ENCODE peak calls at places on chromosomes 13 and 19, in ten cellular contexts. H is tibial nerve, K is A549, V is uterus, R is lower leg skin, Z is thyroid gland, I is adrenal gland, O is HCT116, Y is GM12891, T is sigmoid colon. M is an unnamed sample.
A peak's percentile ranks its signal among the peaks of the same experiment; 100 is the strongest.

GRCh38 chr13:94233401-94233800 is 246.1 kb downstream of the DCT start:
- DNase-seq in O (no peak), Y (no peak), I (peak; percentile 72), V (no peak), K (peak; percentile 14), R (no peak), T (peak; percentile 69), Z (no peak), H (no peak), M (no peak)

GRCh38 chr13:99501952-99502310 is 659 bp downstream of the TM9SF2 start:
- DNase-seq in V (no peak), T (no peak), K (no peak), H (no peak), Z (peak; percentile 37), O (no peak), I (peak; percentile 36), Y (no peak), R (peak; percentile 87), M (no peak)

GRCh38 chr13:19618925-19619324 is 14.5 kb upstream of the MPHOSPH8 start:
- DNase-seq in K (no peak), Y (peak; percentile 29), Z (no peak), H (no peak), V (no peak), R (no peak), T (no peak), O (peak; percentile 35), I (no peak), M (no peak)

GRCh38 chr13:107864543-107865460 is 350.5 kb downstream of the LIG4 start:
- DNase-seq in R (no peak), V (no peak), Z (no peak), T (no peak), Y (no peak), I (no peak), K (no peak), O (no peak), H (no peak), M (no peak)

GRCh38 chr19:33752945-33753344 is 43.7 kb upstream of the KCTD15 start:
- DNase-seq in T (no peak), H (no peak), R (no peak), V (no peak), Y (no peak), K (no peak), I (no peak), Z (no peak), O (no peak), M (no peak)

GRCh38 chr19:1651061-1651547 is 1.3 kb downstream of the TCF3 start:
- DNase-seq in K (no peak), T (peak; percentile 60), I (no peak), Y (no peak), O (no peak), V (no peak), Z (no peak), H (no peak), R (no peak), M (no peak)

GRCh38 chr13:97003071-97003470 is 8.8 kb upstream of the OXGR1 start:
- DNase-seq in Z (no peak), O (no peak), I (no peak), T (no peak), V (no peak), H (no peak), R (no peak), Y (no peak), K (no peak), M (no peak)

GRCh38 chr13:94249512-94249911 is 230.0 kb downstream of the DCT start:
- DNase-seq in Z (no peak), O (no peak), T (no peak), R (no peak), H (no peak), V (no peak), K (no peak), Y (no peak), I (no peak), M (no peak)

DNA sequence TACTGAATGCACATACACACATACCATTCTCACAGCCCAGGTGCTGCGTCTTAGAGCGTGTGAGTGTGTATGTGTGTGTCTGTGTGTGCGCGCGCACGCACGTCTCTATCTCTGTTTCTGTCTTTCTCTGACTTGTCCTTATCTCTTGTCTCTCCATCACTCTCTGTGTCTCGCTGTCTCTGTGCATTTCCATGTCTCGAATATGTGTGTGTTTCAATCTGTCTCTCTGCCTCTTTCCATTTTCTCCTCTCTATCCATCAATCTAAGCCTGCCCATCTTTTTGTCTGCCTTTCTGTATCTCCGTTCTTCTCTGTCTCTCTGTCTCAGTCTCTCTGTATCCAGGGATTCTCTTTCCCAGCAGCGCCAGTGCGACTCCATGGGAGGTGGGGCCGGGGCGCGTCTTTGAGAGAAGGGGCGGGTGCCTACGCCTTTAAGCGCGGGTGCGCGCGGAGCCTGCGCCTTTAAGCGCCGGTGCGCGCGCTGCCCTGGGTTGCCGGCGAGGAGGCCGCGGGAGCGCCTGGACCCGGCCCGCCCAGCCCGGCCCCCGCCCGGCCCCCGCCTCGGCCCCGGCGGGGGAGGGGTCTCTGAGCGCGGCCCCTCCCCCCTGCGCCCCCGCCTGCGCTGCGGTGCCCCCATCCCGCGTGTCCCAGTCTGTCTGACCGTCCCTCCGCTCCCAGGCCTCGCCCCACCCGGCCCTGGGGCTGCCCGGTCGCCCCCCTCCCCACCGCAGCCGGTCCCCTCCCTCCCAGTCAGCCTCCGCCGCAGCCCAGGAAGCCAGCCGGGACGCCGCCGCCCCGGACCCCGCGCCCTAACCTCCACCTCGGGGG is at the start of gene LRFN3:
- DNase-seq in Z (peak; percentile 71), O (peak; percentile 57), I (peak; percentile 74), K (peak; percentile 94), H (peak; percentile 38), R (peak; percentile 92), V (peak; percentile 75), T (peak; percentile 87), Y (peak; percentile 53), M (no peak)
- TF ChIP-seq POLR2A in Z (no peak), O (no peak), I (no peak), K (peak; percentile 32), H (no peak), R (no peak), V (peak; percentile 12), T (no peak), Y (no peak), M (no peak)

GRCh38 chr19:12791345-12792047 is at the start of gene JUNB:
- DNase-seq in T (peak; percentile 99), O (peak; percentile 93), H (peak; percentile 96), K (peak; percentile 75), V (peak; percentile 97), R (peak; percentile 100), Z (peak; percentile 97), I (peak; percentile 98), Y (no peak), M (no peak)

GRCh38 chr19:12790628-12791344 is 500 bp upstream of the JUNB start:
- DNase-seq in R (no peak), Z (peak; percentile 20), K (no peak), Y (no peak), O (no peak), H (no peak), T (no peak), V (peak; percentile 46), I (no peak), M (no peak)

GRCh38 chr19:12792853-12793289 is 1.6 kb downstream of the JUNB start:
- DNase-seq in H (no peak), I (no peak), Z (no peak), O (no peak), R (no peak), Y (no peak), K (no peak), V (no peak), T (no peak), M (no peak)

GRCh38 chr19:12793290-12794195 is 2.3 kb downstream of the JUNB start:
- DNase-seq in O (peak; percentile 91), Z (peak; percentile 95), V (peak; percentile 90), H (peak; percentile 88), R (peak; percentile 99), K (peak; percentile 78), Y (peak; percentile 86), T (peak; percentile 97), I (peak; percentile 95), M (peak; percentile 95)

DNA sequence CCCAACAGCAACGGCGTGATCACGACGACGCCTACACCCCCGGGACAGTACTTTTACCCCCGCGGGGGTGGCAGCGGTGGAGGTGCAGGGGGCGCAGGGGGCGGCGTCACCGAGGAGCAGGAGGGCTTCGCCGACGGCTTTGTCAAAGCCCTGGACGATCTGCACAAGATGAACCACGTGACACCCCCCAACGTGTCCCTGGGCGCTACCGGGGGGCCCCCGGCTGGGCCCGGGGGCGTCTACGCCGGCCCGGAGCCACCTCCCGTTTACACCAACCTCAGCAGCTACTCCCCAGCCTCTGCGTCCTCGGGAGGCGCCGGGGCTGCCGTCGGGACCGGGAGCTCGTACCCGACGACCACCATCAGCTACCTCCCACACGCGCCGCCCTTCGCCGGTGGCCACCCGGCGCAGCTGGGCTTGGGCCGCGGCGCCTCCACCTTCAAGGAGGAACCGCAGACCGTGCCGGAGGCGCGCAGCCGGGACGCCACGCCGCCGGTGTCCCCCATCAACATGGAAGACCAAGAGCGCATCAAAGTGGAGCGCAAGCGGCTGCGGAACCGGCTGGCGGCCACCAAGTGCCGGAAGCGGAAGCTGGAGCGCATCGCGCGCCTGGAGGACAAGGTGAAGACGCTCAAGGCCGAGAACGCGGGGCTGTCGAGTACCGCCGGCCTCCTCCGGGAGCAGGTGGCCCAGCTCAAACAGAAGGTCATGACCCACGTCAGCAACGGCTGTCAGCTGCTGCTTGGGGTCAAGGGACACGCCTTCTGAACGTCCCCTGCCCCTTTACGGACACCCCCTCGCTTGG is 964 bp downstream of the JUNB start:
- DNase-seq in I (peak; percentile 77), R (peak; percentile 93), Y (no peak), V (peak; percentile 59), H (no peak), Z (peak; percentile 63), O (no peak), K (no peak), T (peak; percentile 89), M (no peak)
- TF ChIP-seq POLR2A in I (peak; percentile 71), R (no peak), Y (peak; percentile 81), V (peak; percentile 35), H (no peak), Z (no peak), O (peak; percentile 3), K (peak; percentile 13), T (no peak), M (peak; percentile 2)

DNA sequence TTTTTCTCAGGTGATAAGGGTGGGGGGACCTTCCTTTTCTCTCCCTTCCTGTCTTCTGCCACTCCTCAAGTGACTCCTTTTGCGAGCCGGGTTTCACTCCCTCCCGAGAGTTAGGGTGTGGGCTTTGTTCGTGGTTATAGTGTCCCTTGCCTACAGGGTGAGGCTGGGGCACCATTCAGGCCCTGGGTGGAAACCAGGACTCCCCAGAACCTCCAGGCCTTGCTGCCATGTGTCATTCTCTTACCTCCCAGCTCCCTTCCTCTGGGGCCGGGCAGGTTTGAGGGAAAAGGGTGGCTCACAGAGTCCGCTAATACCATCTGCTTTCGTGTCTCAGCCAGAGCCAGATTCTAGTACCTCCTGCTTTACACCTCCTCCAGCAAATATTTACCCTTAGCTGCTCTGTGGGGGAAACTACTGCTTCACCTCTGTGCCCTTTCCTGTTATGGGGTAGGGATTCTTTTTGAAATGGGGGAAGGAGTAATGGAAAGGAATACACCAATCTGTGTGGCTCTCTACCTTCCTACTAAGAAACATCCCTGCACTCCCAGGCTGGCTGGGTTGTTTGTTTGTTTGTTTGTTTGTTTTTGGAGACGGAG is 2.8 kb downstream of the ACTN4 start:
- DNase-seq in T (no peak), V (no peak), H (no peak), Y (no peak), I (no peak), R (no peak), Z (no peak), O (no peak), K (no peak), M (no peak)
- TF ChIP-seq POLR2A in T (no peak), V (no peak), H (no peak), Y (no peak), I (no peak), R (no peak), Z (no peak), O (no peak), K (no peak), M (no peak)

DNA sequence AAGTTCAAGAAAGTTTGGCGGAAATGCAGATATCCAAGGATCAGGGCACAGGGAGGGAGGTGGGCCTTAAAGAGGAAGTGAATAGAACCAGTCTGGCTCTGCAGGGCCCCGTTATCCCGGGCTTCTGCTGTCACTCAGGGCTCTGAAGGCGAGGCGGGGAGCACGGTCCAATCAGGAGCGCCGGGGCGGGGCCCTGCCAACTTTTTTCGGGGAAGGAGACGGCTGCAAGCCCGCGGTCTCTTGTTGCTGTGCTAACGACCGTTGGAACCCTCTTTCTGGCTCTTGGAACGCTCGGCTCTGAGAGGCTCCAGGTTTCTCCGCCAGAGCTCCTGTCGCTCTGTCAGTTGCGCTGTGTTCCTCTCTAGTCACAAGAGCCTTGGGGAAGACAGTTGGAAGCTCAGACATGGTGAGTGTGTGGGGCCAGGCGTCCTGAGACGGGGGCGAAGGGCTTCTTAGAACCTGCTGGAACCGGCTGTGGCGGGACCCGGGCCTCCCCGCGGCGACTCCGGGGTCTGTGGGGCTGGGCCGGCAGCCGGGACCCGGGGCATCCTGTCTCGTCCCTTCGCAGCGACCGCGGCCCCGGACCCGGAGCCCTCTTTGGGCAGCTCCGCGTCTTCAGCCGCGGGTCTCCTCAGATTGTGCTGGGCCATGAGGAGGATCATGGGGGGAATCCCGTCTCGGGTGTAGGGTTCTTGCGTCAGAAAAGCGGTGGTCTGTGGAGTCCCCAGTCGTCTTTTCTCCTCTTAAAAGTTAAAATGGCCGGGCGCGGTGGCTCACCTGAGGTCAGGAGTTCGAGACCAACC is 27.7 kb downstream of the ZNF844 start:
- DNase-seq in O (no peak), Z (peak; percentile 88), I (peak; percentile 87), H (peak; percentile 44), K (no peak), Y (peak; percentile 84), V (peak; percentile 76), T (peak; percentile 92), R (peak; percentile 97), M (no peak)
- TF ChIP-seq POLR2A in O (no peak), Z (no peak), I (peak; percentile 41), H (no peak), K (no peak), Y (peak; percentile 35), V (no peak), T (no peak), R (no peak), M (no peak)

M was measured in vagina.